ENCODE peak calls at places on chromosomes 16 and 17, in nine cellular contexts. I is body of pancreas, Q is WERI-Rb-1, F is neural crest cell, E is BJ, R is A549, C is fibroblast of lung, S is lower leg skin, U is neural progenitor cell. M is an unnamed sample.

GRCh38 chr17:40112718-40113109 is 9.1 kb upstream of the MSL1 start:
- DNase-seq in I (no peak), Q (no peak), F (no peak), E (no peak), R (no peak), C (no peak), S (peak), U (no peak), M (no peak)

GRCh38 chr17:75475851-75476250 is 19.4 kb downstream of the TMEM94 start:
- DNase-seq in I (no peak), Q (peak), F (no peak), E (no peak), R (no peak), C (peak), S (no peak), U (no peak), M (no peak)

GRCh38 chr16:79589495-79590134 is 10.9 kb downstream of the MAF start:
- DNase-seq in I (no peak), Q (no peak), F (no peak), E (no peak), R (no peak), C (no peak), S (no peak), U (no peak), M (no peak)

GRCh38 chr17:65660947-65661346 is 99.5 kb upstream of the AXIN2 start:
- DNase-seq in I (no peak), Q (no peak), F (no peak), E (peak), R (no peak), C (peak), S (no peak), U (no peak), M (no peak)

GRCh38 chr17:75271955-75272847 is 1.2 kb upstream of the MIF4GD start:
- DNase-seq in I (peak), Q (peak), F (no peak), E (no peak), R (no peak), C (peak), S (no peak), U (no peak), M (no peak)

GRCh38 chr17:83159204-83160049 is 80.0 kb downstream of the METRNL start:
- DNase-seq in I (peak), Q (no peak), F (no peak), E (no peak), R (no peak), C (no peak), S (no peak), U (no peak), M (no peak)

GRCh38 chr17:21394265-21394664 is 18.1 kb downstream of the KCNJ12 start:
- DNase-seq in I (no peak), Q (no peak), F (no peak), E (no peak), R (peak), C (peak), S (no peak), U (no peak), M (no peak)

GRCh38 chr16:66273644-66274334 is 92.7 kb upstream of the CDH5 start:
- DNase-seq in I (no peak), Q (peak), F (no peak), E (no peak), R (no peak), C (peak), S (no peak), U (no peak), M (no peak)

GRCh38 chr16:25493136-25493811 is 198.5 kb upstream of the HS3ST4 start:
- DNase-seq in I (no peak), Q (no peak), F (no peak), E (no peak), R (no peak), C (no peak), S (no peak), U (no peak), M (no peak)

DNA sequence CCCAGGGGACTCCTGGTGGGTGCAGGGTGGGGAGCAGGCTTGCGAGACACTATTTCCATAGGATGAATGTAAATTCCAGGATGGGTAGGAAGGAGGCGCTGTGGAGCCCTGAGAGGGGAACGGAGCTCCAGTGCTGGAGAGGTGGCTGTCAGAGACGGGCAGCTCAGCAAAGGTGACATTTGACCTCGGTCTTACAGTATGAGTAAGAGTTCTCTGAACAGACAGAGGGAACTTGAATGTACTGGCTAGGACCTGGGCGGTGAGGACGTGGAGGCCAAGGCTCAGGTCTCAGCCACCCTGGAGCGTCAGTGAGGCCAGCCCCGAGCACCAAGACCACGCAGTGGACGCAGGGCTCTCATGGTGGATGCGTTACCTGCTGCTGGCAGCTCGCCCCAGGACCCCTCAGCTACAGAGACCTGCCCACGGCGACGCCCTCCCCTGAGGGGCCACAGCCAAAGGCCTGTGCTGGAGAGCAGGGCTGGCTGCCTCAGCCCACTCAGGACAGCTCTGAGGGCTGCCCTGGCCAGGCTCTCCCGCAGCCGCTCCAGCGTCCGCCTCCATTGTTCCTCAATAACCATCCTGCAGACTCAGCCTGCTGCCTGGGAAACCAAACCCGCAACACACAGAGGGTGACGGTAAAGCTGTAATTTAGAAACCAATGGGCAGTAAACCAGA is 65.9 kb upstream of the TNRC6C start:
- DNase-seq in I (no peak), Q (peak), F (peak), E (no peak), R (no peak), C (no peak), S (no peak), U (peak), M (no peak)
- TF ChIP-seq CTCF in I (no peak), Q (peak), F (peak), E (peak), R (peak), C (no peak), S (no peak), U (peak), M (peak)

DNA sequence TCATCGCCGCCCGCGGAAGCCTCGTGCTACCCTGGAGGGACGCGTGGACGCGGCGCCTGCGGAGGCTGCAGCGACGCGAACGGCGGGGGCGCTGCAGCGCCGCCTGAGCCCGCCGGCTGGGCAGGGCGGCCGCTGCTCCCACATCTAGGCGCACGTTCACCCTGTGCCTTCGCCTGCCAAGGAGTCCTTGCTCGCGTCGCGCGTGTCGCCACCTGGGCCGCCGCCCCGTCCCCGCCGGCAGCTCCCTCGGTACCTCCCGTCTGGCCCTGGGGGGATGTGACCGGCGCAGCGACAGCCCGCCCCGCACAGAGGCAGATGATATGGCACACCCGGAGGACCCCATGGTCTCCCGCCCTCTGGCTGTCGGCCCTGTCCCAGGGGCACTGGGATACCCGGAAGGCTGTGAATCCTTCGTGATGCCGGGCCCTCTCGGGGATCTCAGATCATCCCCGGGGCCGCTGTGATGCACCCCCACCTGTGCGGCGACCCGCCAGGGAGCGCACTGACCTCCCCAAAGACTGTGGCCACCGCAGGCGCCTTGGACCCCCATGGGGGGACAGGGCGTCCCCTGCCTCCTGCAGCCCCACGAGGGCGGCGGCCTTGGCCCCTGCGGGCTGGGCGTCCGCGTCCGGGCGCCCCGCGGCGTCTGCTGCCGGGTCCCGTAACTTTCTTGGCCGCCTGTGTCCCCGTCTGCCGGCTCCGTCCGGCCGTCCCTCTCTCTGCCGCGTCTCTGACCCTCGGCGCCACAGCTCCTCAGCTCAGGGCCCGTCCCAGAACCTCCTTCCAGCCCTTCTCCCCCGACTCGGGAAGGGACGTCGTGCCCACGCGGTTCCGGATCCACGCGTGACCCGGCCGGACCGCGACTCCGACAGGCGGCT is 689 bp upstream of the TBC1D24 start:
- DNase-seq in I (peak), Q (peak), F (peak), E (no peak), R (peak), C (no peak), S (no peak), U (peak), M (no peak)
- TF ChIP-seq CTCF in I (peak), Q (peak), F (peak), E (peak), R (peak), C (peak), S (no peak), U (peak), M (peak)

GRCh38 chr16:2584742-2585650 is 47.2 kb downstream of the PDPK1 start:
- DNase-seq in I (no peak), Q (no peak), F (no peak), E (no peak), R (no peak), C (peak), S (no peak), U (no peak), M (no peak)

GRCh38 chr16:2587891-2588565 is 50.2 kb downstream of the PDPK1 start:
- DNase-seq in I (no peak), Q (no peak), F (no peak), E (no peak), R (no peak), C (no peak), S (no peak), U (no peak), M (no peak)

GRCh38 chr16:2585651-2586081 is 47.8 kb downstream of the PDPK1 start:
- DNase-seq in I (no peak), Q (no peak), F (no peak), E (no peak), R (no peak), C (no peak), S (no peak), U (no peak), M (no peak)

GRCh38 chr16:2586901-2587480 is 49.2 kb downstream of the PDPK1 start:
- DNase-seq in I (no peak), Q (no peak), F (no peak), E (no peak), R (no peak), C (no peak), S (no peak), U (no peak), M (no peak)

DNA sequence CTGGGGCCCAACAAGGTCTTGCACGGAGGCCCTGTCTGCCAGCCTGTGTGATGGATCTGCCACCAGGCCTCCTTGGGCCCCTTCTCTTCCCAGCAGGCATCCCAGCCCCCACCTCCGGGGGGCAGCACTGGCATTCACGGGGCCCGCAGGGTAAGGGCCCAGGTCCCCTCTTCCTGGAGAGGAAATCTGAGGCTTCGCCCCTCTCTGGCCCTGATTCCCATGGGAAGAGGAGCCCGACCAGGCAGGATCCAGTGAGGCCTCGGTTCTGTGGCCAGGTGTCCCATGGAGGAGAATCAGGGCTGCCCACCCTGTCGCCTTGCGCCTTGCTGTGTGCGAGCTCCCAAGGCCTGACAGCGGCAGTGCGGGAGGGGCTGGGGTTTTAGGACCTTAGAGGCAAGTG is 48.4 kb downstream of the PDPK1 start:
- DNase-seq in I (no peak), Q (no peak), F (no peak), E (no peak), R (no peak), C (no peak), S (no peak), U (peak), M (no peak)
- TF ChIP-seq CTCF in I (no peak), Q (peak), F (peak), E (peak), R (no peak), C (peak), S (no peak), U (peak), M (peak)

GRCh38 chr16:83606486-83607030 is 201.2 kb upstream of the HSBP1 start:
- DNase-seq in I (no peak), Q (no peak), F (no peak), E (no peak), R (peak), C (no peak), S (no peak), U (no peak), M (no peak)
- TF ChIP-seq CTCF in I (no peak), Q (no peak), F (peak), E (no peak), R (no peak), C (no peak), S (no peak), U (no peak), M (no peak)

GRCh38 chr17:27455914-27456680 is at the start of gene KSR1:
- DNase-seq in I (peak), Q (peak), F (peak), E (no peak), R (peak), C (peak), S (peak), U (peak), M (peak)
- TF ChIP-seq CTCF in I (no peak), Q (peak), F (peak), E (peak), R (peak), C (peak), S (no peak), U (peak), M (peak)

DNA sequence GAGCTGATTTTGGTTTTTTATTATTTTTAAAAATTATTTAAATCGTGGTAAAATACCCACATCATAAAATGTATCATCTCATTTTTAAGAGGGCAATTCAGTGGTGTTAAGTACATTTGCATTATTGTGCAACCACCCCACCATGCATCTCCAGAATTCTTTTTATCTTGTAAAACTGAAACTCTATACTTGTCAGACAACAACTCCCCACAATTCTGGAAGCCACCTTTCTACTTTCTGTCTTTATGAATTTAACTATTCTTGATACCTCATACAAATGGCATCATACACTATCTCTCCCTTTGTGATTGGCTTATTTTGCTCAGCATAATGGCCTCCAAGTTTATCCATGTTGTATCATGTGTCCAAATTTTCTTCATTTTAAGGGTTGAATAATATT is 97.9 kb downstream of the HS3ST3B1 start:
- DNase-seq in I (no peak), Q (no peak), F (no peak), E (no peak), R (no peak), C (no peak), S (no peak), U (no peak), M (no peak)
- TF ChIP-seq CTCF in I (no peak), Q (no peak), F (no peak), E (no peak), R (no peak), C (no peak), S (no peak), U (no peak), M (no peak)

DNA sequence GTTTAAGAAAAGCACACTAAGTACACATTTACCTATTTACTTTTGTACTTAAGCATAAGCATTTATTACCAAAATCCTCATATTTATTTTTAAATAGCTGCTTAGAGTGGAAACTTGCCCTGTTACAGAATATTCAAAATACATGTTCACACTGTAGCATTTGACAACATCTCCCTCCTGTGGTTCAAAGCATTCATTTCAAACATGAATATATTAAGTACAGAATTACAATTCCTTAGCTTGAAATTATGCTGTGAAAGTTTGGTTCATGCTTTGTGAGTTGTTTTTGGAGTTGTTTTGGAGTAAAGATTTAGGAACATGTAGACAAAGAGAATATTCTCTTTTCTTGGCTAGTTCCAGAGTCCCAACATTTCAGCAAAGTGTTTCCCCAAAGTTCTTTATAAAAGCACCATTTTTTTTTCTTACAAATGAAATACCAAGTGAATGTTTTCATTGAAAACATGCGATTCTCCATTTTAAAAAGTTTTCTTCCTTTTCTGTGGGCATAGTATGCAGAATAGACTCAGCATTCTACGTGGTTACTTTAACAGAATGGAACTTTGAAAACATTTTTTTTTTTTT is 33.2 kb downstream of the TUBD1 start:
- DNase-seq in I (no peak), Q (no peak), F (no peak), E (no peak), R (no peak), C (peak), S (no peak), U (no peak), M (no peak)
- TF ChIP-seq CTCF in I (peak), Q (no peak), F (peak), E (peak), R (peak), C (peak), S (no peak), U (no peak), M (peak)

GRCh38 chr17:17772231-17772630 is 64.6 kb downstream of the SREBF1 start:
- DNase-seq in I (no peak), Q (no peak), F (no peak), E (no peak), R (no peak), C (no peak), S (no peak), U (no peak), M (no peak)

GRCh38 chr17:17771498-17772201 is 65.1 kb downstream of the SREBF1 start:
- DNase-seq in I (no peak), Q (no peak), F (no peak), E (no peak), R (no peak), C (no peak), S (no peak), U (no peak), M (no peak)

GRCh38 chr17:17770371-17771059 is 66.3 kb downstream of the SREBF1 start:
- DNase-seq in I (no peak), Q (peak), F (no peak), E (no peak), R (no peak), C (no peak), S (no peak), U (no peak), M (peak)

GRCh38 chr17:17776889-17777288 is 59.9 kb downstream of the SREBF1 start:
- DNase-seq in I (no peak), Q (no peak), F (no peak), E (no peak), R (no peak), C (no peak), S (no peak), U (no peak), M (no peak)

GRCh38 chr17:17774009-17774881 is 62.5 kb downstream of the SREBF1 start:
- DNase-seq in I (peak), Q (no peak), F (no peak), E (no peak), R (peak), C (peak), S (no peak), U (no peak), M (no peak)
- TF ChIP-seq CTCF in I (peak), Q (peak), F (no peak), E (peak), R (peak), C (peak), S (no peak), U (peak), M (no peak)

GRCh38 chr17:6177941-6178694 is 107.9 kb downstream of the WSCD1 start:
- DNase-seq in I (no peak), Q (peak), F (no peak), E (no peak), R (no peak), C (no peak), S (no peak), U (no peak), M (no peak)
- TF ChIP-seq CTCF in I (no peak), Q (peak), F (no peak), E (no peak), R (no peak), C (no peak), S (no peak), U (no peak), M (no peak)

DNA sequence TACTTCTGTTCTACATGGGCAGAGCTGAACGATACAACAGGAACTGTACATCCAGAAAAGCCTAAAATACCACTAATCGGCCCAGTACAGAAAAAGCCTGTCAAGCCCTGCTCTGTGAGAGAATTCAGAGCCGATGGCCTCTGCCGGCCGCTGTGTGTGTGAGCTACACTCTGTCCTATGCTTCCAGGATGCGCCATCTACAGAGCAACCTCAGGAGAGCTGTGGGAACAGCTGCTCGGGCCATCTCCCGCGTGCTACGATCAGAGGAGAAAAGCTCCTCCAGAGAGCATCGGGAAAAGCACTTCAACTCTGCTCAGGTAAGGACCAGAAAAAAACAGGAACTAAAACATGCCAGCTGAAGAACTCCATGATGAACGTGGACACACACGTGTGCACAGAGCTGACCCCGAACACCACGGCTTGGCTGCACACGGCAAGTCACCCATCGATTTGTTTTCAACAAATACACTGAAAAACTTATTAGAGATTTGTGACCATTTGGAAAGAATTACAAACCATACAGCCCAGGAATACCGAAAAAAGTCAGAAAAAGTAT is 115.9 kb downstream of the ANKRD11 start:
- DNase-seq in I (no peak), Q (peak), F (peak), E (no peak), R (no peak), C (peak), S (no peak), U (peak), M (peak)
- TF ChIP-seq CTCF in I (no peak), Q (peak), F (no peak), E (peak), R (no peak), C (no peak), S (no peak), U (peak), M (peak)